ENCODE peak calls at places on chromosomes 11 and 22, in seven cellular contexts. F is bronchial epithelial cell, S is lung, K is thyroid gland, H is ovary, J is fibroblast of pulmonary artery, I is fibroblast of the aortic adventitia. G is an unnamed sample.

GRCh38 chr11:8386134-8386864 is 122.6 kb upstream of the LMO1 start:
- DNase-seq in K (no peak), I (no peak), J (no peak), S (no peak), F (no peak), H (no peak), G (no peak)

GRCh38 chr11:120191058-120191457 is 19.8 kb upstream of the OAF start:
- DNase-seq in H (no peak), J (no peak), K (no peak), S (no peak), I (no peak), F (no peak), G (no peak)

GRCh38 chr11:57972013-57972367 is 51.7 kb upstream of the OR9Q1 start:
- DNase-seq in H (no peak), I (no peak), J (no peak), S (no peak), F (no peak), K (no peak), G (no peak)

GRCh38 chr22:43376765-43377485 is 33.8 kb upstream of the SCUBE1 start:
- DNase-seq in J (no peak), F (no peak), H (no peak), K (peak), S (no peak), I (peak), G (no peak)

GRCh38 chr22:19872779-19873137 is 18.1 kb upstream of the GNB1L start:
- DNase-seq in S (no peak), H (peak), K (peak), F (no peak), J (no peak), I (no peak), G (no peak)

GRCh38 chr22:42273855-42274451 is 3.5 kb upstream of the TCF20 start:
- DNase-seq in J (no peak), H (no peak), K (no peak), S (no peak), I (no peak), F (no peak), G (no peak)

GRCh38 chr11:22432331-22433065 is 94.3 kb downstream of the SLC17A6 start:
- DNase-seq in I (peak), S (no peak), F (no peak), H (peak), J (peak), K (no peak), G (no peak)

GRCh38 chr11:9880657-9881056 is 216.8 kb downstream of the SWAP70 start:
- DNase-seq in K (no peak), S (no peak), I (no peak), J (no peak), F (no peak), H (no peak), G (no peak)

GRCh38 chr11:78196661-78197091 is 8.0 kb downstream of the USP35 start:
- DNase-seq in S (no peak), I (no peak), F (no peak), H (no peak), J (no peak), K (no peak), G (no peak)

GRCh38 chr11:131691558-131692041 is 321.2 kb downstream of the NTM start:
- DNase-seq in S (no peak), H (no peak), I (peak), J (peak), K (peak), F (peak), G (no peak)

GRCh38 chr11:57160665-57161064 is 21.1 kb upstream of the LRRC55 start:
- DNase-seq in F (no peak), J (no peak), S (no peak), K (no peak), I (no peak), H (no peak), G (no peak)

GRCh38 chr11:34564406-34564805 is 50.8 kb upstream of the ELF5 start:
- DNase-seq in S (no peak), H (no peak), K (no peak), J (peak), F (peak), I (peak), G (no peak)

GRCh38 chr11:118002010-118002540 is 15.9 kb downstream of the IL10RA start:
- DNase-seq in F (no peak), S (no peak), K (no peak), H (no peak), J (no peak), I (no peak), G (no peak)

GRCh38 chr11:67306769-67307544 is 3.6 kb downstream of the SSH3 start:
- DNase-seq in I (no peak), S (no peak), J (no peak), K (no peak), H (peak), F (no peak), G (no peak)

GRCh38 chr11:125165111-125165663 is 636 bp downstream of the PKNOX2 start:
- DNase-seq in S (no peak), F (no peak), I (peak), H (peak), K (peak), J (peak), G (no peak)

GRCh38 chr11:118908931-118909618 is 16.7 kb downstream of the BCL9L start:
- DNase-seq in J (peak), K (peak), S (no peak), H (peak), F (no peak), I (peak), G (peak)

GRCh38 chr11:59617876-59618275 is 2.3 kb upstream of the OSBP start:
- DNase-seq in K (no peak), F (no peak), H (no peak), I (no peak), S (no peak), J (no peak), G (no peak)

GRCh38 chr11:132114185-132114584 is 743.8 kb downstream of the NTM start:
- DNase-seq in F (peak), I (peak), J (peak), H (no peak), S (no peak), K (peak), G (no peak)

GRCh38 chr11:57763568-57763967 is 2.0 kb downstream of the CTNND1 start:
- DNase-seq in K (no peak), F (no peak), I (peak), H (no peak), J (peak), S (no peak), G (no peak)

GRCh38 chr22:22030493-22031182 is 48.1 kb upstream of the TOP3B start:
- DNase-seq in K (no peak), H (no peak), J (peak), S (no peak), I (peak), F (no peak), G (no peak)

GRCh38 chr11:11788067-11788710 is 53.6 kb upstream of the USP47 start:
- DNase-seq in H (no peak), I (no peak), J (no peak), S (no peak), F (no peak), K (peak), G (no peak)

GRCh38 chr11:48087974-48088681 is 107.8 kb downstream of the PTPRJ start:
- DNase-seq in F (no peak), S (peak), H (no peak), I (no peak), K (peak), J (no peak), G (no peak)

GRCh38 chr11:78510597-78510996 is 64.1 kb downstream of the NARS2 start:
- DNase-seq in H (no peak), K (no peak), S (no peak), J (no peak), F (no peak), I (no peak), G (no peak)

GRCh38 chr11:17775507-17776212 is 41.1 kb downstream of the KCNC1 start:
- DNase-seq in K (no peak), S (no peak), J (no peak), F (no peak), I (no peak), H (no peak), G (no peak)

GRCh38 chr11:19879309-19880087 is 166.9 kb downstream of the NAV2 start:
- DNase-seq in F (no peak), S (no peak), I (no peak), J (no peak), K (no peak), H (no peak), G (no peak)

GRCh38 chr22:34070051-34070450 is 149.8 kb upstream of the LARGE1 start:
- DNase-seq in K (no peak), H (no peak), S (no peak), F (no peak), J (no peak), I (no peak), G (no peak)

GRCh38 chr22:20550851-20551744 is 43.7 kb downstream of the MED15 start:
- DNase-seq in K (no peak), H (peak), S (no peak), I (peak), J (peak), F (peak), G (no peak)

GRCh38 chr11:8690374-8691342 is 8.1 kb downstream of the RPL27A start:
- DNase-seq in F (no peak), S (no peak), K (no peak), H (no peak), I (no peak), J (no peak), G (no peak)

GRCh38 chr11:9716275-9717039 is 52.6 kb downstream of the SWAP70 start:
- DNase-seq in I (peak), J (peak), F (peak), K (no peak), H (no peak), S (no peak), G (no peak)

GRCh38 chr22:29044657-29045176 is 16.9 kb downstream of the C22orf31 start:
- DNase-seq in H (no peak), K (no peak), J (peak), S (no peak), I (peak), F (peak), G (peak)

GRCh38 chr11:68008381-68009337 is 1.5 kb upstream of the ALDH3B1 start:
- DNase-seq in F (no peak), H (no peak), J (no peak), K (peak), I (no peak), S (peak), G (no peak)

GRCh38 chr22:20009582-20010306 is 6.9 kb downstream of the ARVCF start:
- DNase-seq in S (no peak), H (no peak), I (no peak), F (no peak), J (no peak), K (no peak), G (no peak)

GRCh38 chr11:83583953-83584352 is 297.8 kb upstream of the CCDC90B start:
- DNase-seq in F (peak), K (no peak), I (peak), H (no peak), S (no peak), J (peak), G (peak)

GRCh38 chr11:128759597-128759996 is 65.7 kb downstream of the FLI1 start:
- DNase-seq in F (no peak), H (no peak), J (peak), S (no peak), I (peak), K (no peak), G (no peak)

GRCh38 chr22:17968126-17968525 is 56.2 kb downstream of the MICAL3 start:
- DNase-seq in J (no peak), I (no peak), S (no peak), H (no peak), F (no peak), K (peak), G (no peak)

GRCh38 chr11:78019808-78020207 is 3.3 kb downstream of the KCTD14 start:
- DNase-seq in J (no peak), S (no peak), F (peak), H (no peak), K (no peak), I (no peak), G (no peak)

GRCh38 chr11:66277475-66278391 is at the start of gene CNIH2:
- DNase-seq in S (no peak), H (peak), K (peak), F (no peak), I (no peak), J (no peak), G (no peak)
- H3K4me3 ChIP-seq in S (no peak), H (peak), K (no peak), F (peak), I (peak), J (no peak), G (no peak)

GRCh38 chr11:72015511-72016061 is 16.9 kb downstream of the IL18BP start:
- DNase-seq in F (no peak), I (no peak), S (no peak), H (no peak), K (no peak), J (peak), G (no peak)
- TF ChIP-seq CTCF in F (peak), I (peak), S (no peak), H (peak), K (no peak), J (peak), G (peak)

GRCh38 chr11:18792066-18792591 is 531 bp upstream of the PTPN5 start:
- DNase-seq in I (no peak), K (no peak), F (no peak), J (no peak), H (no peak), S (no peak), G (no peak)
- H3K4me3 ChIP-seq in I (no peak), K (no peak), F (no peak), J (no peak), H (no peak), S (no peak), G (peak)

DNA sequence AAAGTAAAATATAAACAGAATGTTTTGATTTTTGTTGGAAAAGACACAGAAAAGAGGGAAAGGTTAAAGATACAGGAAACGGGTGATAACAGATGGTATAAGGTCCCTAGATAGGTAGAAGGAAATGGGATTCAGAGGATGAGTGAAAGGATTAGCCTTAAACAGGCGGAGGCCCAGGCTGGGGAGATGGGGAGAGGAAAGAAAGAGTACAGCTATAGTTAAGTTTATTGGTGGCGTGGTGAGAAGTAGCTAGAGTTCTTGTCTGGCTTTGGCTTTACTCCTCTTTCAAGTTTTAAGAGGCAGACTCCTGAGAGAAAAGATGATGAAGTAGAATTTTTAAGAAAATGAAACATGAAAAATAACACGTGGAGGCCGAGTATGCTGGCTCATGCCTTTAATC is 13.7 kb downstream of the ZBTB44 start:
- DNase-seq in S (no peak), H (no peak), I (no peak), J (no peak), F (no peak), K (no peak), G (no peak)
- TF ChIP-seq CTCF in S (no peak), H (no peak), I (no peak), J (no peak), F (no peak), K (no peak), G (no peak)

DNA sequence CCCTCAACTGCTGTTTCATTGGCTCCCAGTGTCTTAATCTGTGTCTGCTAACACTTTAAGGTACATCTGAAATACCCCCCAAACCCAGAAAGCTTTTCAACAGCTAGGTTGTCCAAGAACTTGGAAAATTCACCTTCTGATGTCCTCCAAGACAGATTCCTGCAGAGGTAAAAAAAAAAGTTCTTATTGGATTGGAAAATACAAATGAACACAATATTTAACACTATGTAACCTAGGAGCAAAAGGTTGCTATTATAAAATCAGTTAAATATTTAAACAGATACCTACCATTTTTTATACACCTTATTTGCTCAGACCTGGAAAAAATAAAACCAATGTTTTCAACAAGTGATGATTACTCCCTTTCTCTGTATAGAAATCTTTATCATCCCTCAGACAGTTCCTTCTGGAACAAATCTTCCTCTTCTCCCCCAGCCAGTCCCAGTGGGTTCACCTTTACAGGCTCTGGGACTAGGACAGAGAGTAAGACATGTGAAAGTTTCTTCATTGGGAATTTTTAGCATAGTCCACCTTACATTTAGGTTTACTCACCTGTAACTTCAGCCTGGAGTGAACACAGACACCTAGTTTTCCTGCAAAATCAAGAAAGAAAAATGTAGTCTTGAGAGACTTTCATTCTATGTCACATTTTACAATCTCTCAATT is 13.3 kb upstream of the WDR74 start:
- DNase-seq in H (no peak), S (no peak), I (no peak), K (no peak), F (no peak), J (no peak), G (no peak)
- H3K4me3 ChIP-seq in H (no peak), S (no peak), I (no peak), K (no peak), F (no peak), J (no peak), G (peak)

DNA sequence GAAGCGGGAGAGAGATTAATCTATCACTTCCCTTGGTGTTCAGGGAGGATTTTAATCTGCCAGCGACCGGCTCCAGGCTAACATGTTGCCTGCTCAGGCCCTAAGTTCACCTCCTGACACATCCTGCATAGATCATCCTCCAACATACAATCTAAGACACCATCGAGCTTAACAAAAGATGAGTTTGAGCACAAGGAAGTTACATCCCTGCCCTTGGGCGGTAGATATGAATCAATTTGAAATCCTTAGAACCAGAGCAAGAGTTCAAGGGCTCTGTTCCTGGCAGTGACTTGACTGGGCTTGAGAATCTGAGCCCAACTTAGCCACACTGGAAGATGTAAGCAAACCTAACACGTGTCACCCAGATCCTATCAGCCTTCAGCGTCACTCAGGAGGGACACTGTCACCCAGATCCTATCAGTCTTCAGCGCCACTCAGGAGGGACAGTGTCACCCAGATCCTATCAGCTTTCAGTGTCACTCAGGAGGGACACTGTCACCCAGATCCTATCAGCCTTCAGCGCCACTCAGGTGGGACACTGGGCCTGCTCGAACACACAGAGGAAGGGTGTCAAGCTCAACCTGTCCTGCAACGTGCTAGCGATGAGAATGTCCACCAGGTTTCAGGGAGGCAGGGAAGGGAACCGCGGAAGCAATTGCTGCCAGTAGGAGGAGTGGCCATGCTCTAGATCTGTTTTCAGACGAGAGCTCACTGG is 32.7 kb upstream of the CTSD start:
- DNase-seq in F (peak), K (no peak), S (no peak), H (no peak), I (no peak), J (no peak), G (no peak)
- TF ChIP-seq CTCF in F (no peak), K (no peak), S (no peak), H (no peak), I (no peak), J (no peak), G (no peak)

GRCh38 chr11:102323542-102324261 is 6.4 kb downstream of the BIRC3 start:
- DNase-seq in H (no peak), S (no peak), F (peak), K (no peak), J (peak), I (peak), G (no peak)

GRCh38 chr11:102320679-102321078 is 3.4 kb downstream of the BIRC3 start:
- DNase-seq in S (no peak), H (no peak), I (no peak), J (no peak), F (no peak), K (no peak), G (no peak)

GRCh38 chr11:102320166-102320565 is 2.9 kb downstream of the BIRC3 start:
- DNase-seq in S (no peak), K (no peak), H (no peak), I (no peak), F (no peak), J (no peak), G (no peak)

GRCh38 chr11:102325088-102325487 is 7.8 kb downstream of the BIRC3 start:
- DNase-seq in H (no peak), J (no peak), K (no peak), F (no peak), I (no peak), S (no peak), G (no peak)

DNA sequence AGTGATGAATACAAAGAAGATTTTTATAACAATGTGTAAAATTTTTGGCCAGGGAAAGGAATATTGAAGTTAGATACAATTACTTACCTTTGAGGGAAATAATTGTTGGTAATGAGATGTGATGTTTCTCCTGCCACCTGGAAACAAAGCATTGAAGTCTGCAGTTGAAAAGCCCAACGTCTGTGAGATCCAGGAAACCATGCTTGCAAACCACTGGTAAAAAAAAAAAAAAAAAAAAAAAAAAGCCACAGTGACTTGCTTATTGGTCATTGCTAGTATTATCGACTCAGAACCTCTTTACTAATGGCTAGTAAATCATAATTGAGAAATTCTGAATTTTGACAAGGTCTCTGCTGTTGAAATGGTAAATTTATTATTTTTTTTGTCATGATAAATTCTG is 5.3 kb downstream of the BIRC3 start:
- DNase-seq in K (no peak), J (no peak), H (no peak), I (no peak), S (no peak), F (no peak), G (no peak)
- H3K4me3 ChIP-seq in K (no peak), J (no peak), H (no peak), I (no peak), S (no peak), F (no peak), G (no peak)

GRCh38 chr22:45731798-45732495 is 60.3 kb downstream of the ATXN10 start:
- DNase-seq in H (no peak), F (peak), S (no peak), I (peak), K (no peak), J (peak), G (no peak)
- TF ChIP-seq CTCF in H (peak), F (peak), S (no peak), I (peak), K (peak), J (peak), G (peak)

G was measured in HFF-Myc.